ENCODE peak calls at places on chromosomes 7 and 10, in five cellular contexts. R, T, S, H and B are unnamed samples.

GRCh38 chr7:151690597-151690996 is 170.9 kb upstream of the RHEB start:
- DNase-seq in H (no peak), T (no peak), S (no peak), R (no peak), B (no peak)

GRCh38 chr7:22587322-22587721 is 87.3 kb upstream of the STEAP1B start:
- DNase-seq in S (no peak), R (no peak), H (no peak), T (no peak), B (no peak)

GRCh38 chr7:30877010-30877740 is 34.5 kb upstream of the AQP1 start:
- DNase-seq in S (no peak), H (no peak), R (no peak), T (peak; percentile 66), B (no peak)

GRCh38 chr7:149872419-149873073 is 1.2 kb upstream of the ATP6V0E2 start:
- DNase-seq in R (peak; percentile 90), H (peak; percentile 63), T (peak; percentile 78), S (no peak), B (no peak)

GRCh38 chr7:129083525-129083924 is 28.6 kb upstream of the TNPO3 start:
- DNase-seq in H (no peak), T (no peak), R (no peak), S (no peak), B (no peak)

GRCh38 chr7:155093586-155093985 is 23.5 kb downstream of the HTR5A start:
- DNase-seq in S (no peak), T (no peak), H (no peak), R (no peak), B (no peak)

GRCh38 chr7:3575753-3576531 is 274.9 kb downstream of the SDK1 start:
- DNase-seq in R (no peak), H (no peak), S (no peak), T (no peak), B (no peak)

GRCh38 chr7:143279186-143280098 is 5.3 kb upstream of the TMEM139 start:
- DNase-seq in H (no peak), R (no peak), S (no peak), T (peak; percentile 48), B (no peak)

GRCh38 chr7:112233048-112233697 is 26.7 kb downstream of the ZNF277 start:
- DNase-seq in R (no peak), S (no peak), T (no peak), H (no peak), B (no peak)

GRCh38 chr10:60942604-60943269 is 1.2 kb downstream of the RHOBTB1 start:
- DNase-seq in T (peak; percentile 25), R (peak; percentile 23), H (peak; percentile 17), S (no peak), B (no peak)

GRCh38 chr7:95583834-95584621 is 12.3 kb downstream of the PDK4 start:
- DNase-seq in S (no peak), T (no peak), H (no peak), R (no peak), B (no peak)

GRCh38 chr10:126101744-126102143 is 205.4 kb downstream of the FANK1 start:
- DNase-seq in R (no peak), S (no peak), T (no peak), H (no peak), B (peak; percentile 42)

GRCh38 chr7:88091988-88092675 is 127.7 kb downstream of the SRI start:
- DNase-seq in T (no peak), R (no peak), H (no peak), S (no peak), B (no peak)

GRCh38 chr10:35961501-35961900 is 319.4 kb upstream of the FZD8 start:
- DNase-seq in S (no peak), R (no peak), T (no peak), H (no peak), B (no peak)

GRCh38 chr7:142685877-142686508 is 63.3 kb upstream of the PRSS1 start:
- DNase-seq in S (no peak), R (no peak), T (no peak), H (no peak), B (no peak)

GRCh38 chr10:53006663-53007610 is 234.4 kb upstream of the MBL2 start:
- DNase-seq in H (no peak), R (no peak), S (no peak), T (no peak), B (no peak)

GRCh38 chr7:55030314-55030713 is 11.5 kb downstream of the EGFR start:
- DNase-seq in S (no peak), R (no peak), H (no peak), T (no peak), B (no peak)

GRCh38 chr10:33801705-33802104 is 467.2 kb upstream of the NRP1 start:
- DNase-seq in T (no peak), R (no peak), H (no peak), S (peak; percentile 22), B (no peak)

GRCh38 chr10:24900888-24901685 is 51.3 kb downstream of the PRTFDC1 start:
- DNase-seq in S (no peak), H (no peak), R (no peak), T (no peak), B (no peak)

GRCh38 chr7:2979276-2979675 is 64.4 kb downstream of the CARD11 start:
- DNase-seq in T (peak; percentile 33), S (no peak), H (no peak), R (no peak), B (no peak)

GRCh38 chr7:98165827-98166667 is 45.2 kb upstream of the BHLHA15 start:
- DNase-seq in T (peak; percentile 85), H (no peak), R (peak; percentile 33), S (peak; percentile 7), B (peak; percentile 56)

GRCh38 chr7:150949971-150950491 is 28.1 kb downstream of the KCNH2 start:
- DNase-seq in S (no peak), T (no peak), H (no peak), R (no peak), B (no peak)

GRCh38 chr7:105849122-105849855 is 27.1 kb downstream of the ATXN7L1 start:
- DNase-seq in H (no peak), T (peak; percentile 90), S (no peak), R (no peak), B (no peak)

GRCh38 chr10:74094231-74094630 is 56.4 kb downstream of the AP3M1 start:
- DNase-seq in S (no peak), H (no peak), R (no peak), T (no peak), B (no peak)

GRCh38 chr7:30159153-30159552 is 24.4 kb downstream of the MTURN start:
- DNase-seq in H (no peak), R (no peak), T (no peak), S (no peak), B (no peak)

GRCh38 chr10:69578508-69578991 is 5.3 kb upstream of the NEUROG3 start:
- DNase-seq in R (no peak), S (no peak), T (peak; percentile 53), H (no peak), B (no peak)

GRCh38 chr10:77564781-77565589 is 72.6 kb downstream of the KCNMA1 start:
- DNase-seq in R (no peak), T (peak; percentile 94), H (no peak), S (no peak), B (no peak)

GRCh38 chr7:36299882-36300341 is 89.8 kb upstream of the ANLN start:
- DNase-seq in H (no peak), T (no peak), S (no peak), R (peak; percentile 9), B (no peak)

GRCh38 chr7:119397156-119397555 is 875.8 kb upstream of the KCND2 start:
- DNase-seq in R (no peak), H (no peak), S (no peak), T (no peak), B (no peak)
- TF ChIP-seq POLR2AphosphoS5 in R (no peak), H (no peak), S (no peak), T (no peak), B (no peak)

GRCh38 chr10:8874972-8875371 is 820.5 kb downstream of the GATA3 start:
- DNase-seq in S (no peak), H (no peak), T (no peak), R (no peak), B (no peak)
- TF ChIP-seq POLR2AphosphoS5 in S (no peak), H (no peak), T (no peak), R (no peak), B (no peak)

DNA sequence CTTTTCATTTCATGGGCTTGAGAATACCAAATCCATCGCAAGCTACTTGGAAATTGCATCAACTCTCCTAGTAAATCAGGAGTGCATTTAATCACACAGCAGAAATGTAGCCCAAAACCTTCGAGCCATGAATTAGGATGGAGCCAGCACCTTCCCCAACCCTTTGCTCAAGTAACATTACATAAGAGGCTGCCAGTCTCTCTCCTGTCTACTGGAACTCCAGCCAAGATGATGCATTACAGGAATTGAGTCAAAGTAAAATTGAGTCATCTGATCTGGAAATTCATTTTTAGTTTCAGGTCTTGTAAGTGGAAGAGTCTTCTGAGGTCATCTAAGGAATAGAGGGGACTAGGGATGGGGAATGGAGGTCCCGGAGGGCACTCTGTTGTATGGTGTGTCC is 69.7 kb upstream of the FHIP2A start:
- DNase-seq in S (no peak), R (no peak), H (no peak), T (no peak), B (no peak)
- TF ChIP-seq POLR2AphosphoS5 in S (no peak), R (no peak), H (no peak), T (no peak), B (no peak)

GRCh38 chr10:79433324-79434222 is 11.9 kb downstream of the ZCCHC24 start:
- DNase-seq in S (no peak), H (no peak), R (no peak), T (no peak), B (no peak)
- TF ChIP-seq POLR2AphosphoS5 in S (no peak), H (no peak), R (no peak), T (no peak), B (no peak)

GRCh38 chr10:49592726-49593563 is 17.2 kb upstream of the SLC18A3 start:
- DNase-seq in H (peak; percentile 18), R (peak; percentile 75), S (peak; percentile 42), T (peak; percentile 90), B (no peak)
- TF ChIP-seq POLR2AphosphoS5 in H (no peak), R (no peak), S (no peak), T (no peak), B (no peak)